ENCODE peak calls at places on chromosome 11, in eight cellular contexts. One of them, this sample, is unnamed. For H3K9me3, the result is how much of the 10 kb centered on the place peaks cover.

GRCh38 chr11:45091563-45092392 is 54.7 kb upstream of the PRDM11 start:
- DNase-seq in astrocyte: peak
- DNase-seq in CD8-positive, alpha-beta T cell: no peak
- DNase-seq in tibial nerve: no peak
- DNase-seq in cardiac muscle cell: peak
- DNase-seq in Karpas-422: no peak
- DNase-seq in A549: no peak
- DNase-seq in AG04450: no peak
- DNase-seq in this sample: no peak

GRCh38 chr11:75204012-75204674 is 36.4 kb upstream of the TPBGL start:
- DNase-seq in A549: no peak
- DNase-seq in cardiac muscle cell: no peak
- DNase-seq in AG04450: no peak
- DNase-seq in CD8-positive, alpha-beta T cell: no peak
- DNase-seq in astrocyte: no peak
- DNase-seq in Karpas-422: no peak
- DNase-seq in tibial nerve: no peak
- DNase-seq in this sample: no peak

GRCh38 chr11:8252388-8252787 is 11.3 kb downstream of the LMO1 start:
- DNase-seq in CD8-positive, alpha-beta T cell: no peak
- DNase-seq in astrocyte: no peak
- DNase-seq in A549: no peak
- DNase-seq in cardiac muscle cell: no peak
- DNase-seq in tibial nerve: no peak
- DNase-seq in Karpas-422: no peak
- DNase-seq in AG04450: no peak
- DNase-seq in this sample: no peak

GRCh38 chr11:65575568-65576231 is at the start of gene EHBP1L1:
- DNase-seq in astrocyte: peak
- DNase-seq in CD8-positive, alpha-beta T cell: peak
- DNase-seq in A549: peak
- DNase-seq in AG04450: no peak
- DNase-seq in Karpas-422: peak
- DNase-seq in tibial nerve: peak
- DNase-seq in cardiac muscle cell: peak
- DNase-seq in this sample: peak

GRCh38 chr11:72673943-72674828 is at the start of gene PDE2A:
- DNase-seq in CD8-positive, alpha-beta T cell: no peak
- DNase-seq in A549: no peak
- DNase-seq in tibial nerve: no peak
- DNase-seq in AG04450: no peak
- DNase-seq in Karpas-422: no peak
- DNase-seq in cardiac muscle cell: no peak
- DNase-seq in astrocyte: no peak
- DNase-seq in this sample: no peak

GRCh38 chr11:75454987-75455386 is 22.0 kb upstream of the KLHL35 start:
- DNase-seq in CD8-positive, alpha-beta T cell: no peak
- DNase-seq in astrocyte: no peak
- DNase-seq in Karpas-422: no peak
- DNase-seq in A549: no peak
- DNase-seq in AG04450: no peak
- DNase-seq in cardiac muscle cell: no peak
- DNase-seq in tibial nerve: no peak
- DNase-seq in this sample: no peak

GRCh38 chr11:38384568-38384967 is 1786.5 kb upstream of the RAG2 start:
- DNase-seq in AG04450: no peak
- DNase-seq in A549: no peak
- DNase-seq in Karpas-422: no peak
- DNase-seq in cardiac muscle cell: no peak
- DNase-seq in astrocyte: peak
- DNase-seq in CD8-positive, alpha-beta T cell: no peak
- DNase-seq in tibial nerve: no peak
- DNase-seq in this sample: no peak

GRCh38 chr11:44400431-44400830 is 90.5 kb upstream of the ALX4 start:
- DNase-seq in Karpas-422: peak
- DNase-seq in A549: no peak
- DNase-seq in cardiac muscle cell: no peak
- DNase-seq in AG04450: no peak
- DNase-seq in CD8-positive, alpha-beta T cell: no peak
- DNase-seq in astrocyte: no peak
- DNase-seq in tibial nerve: no peak
- DNase-seq in this sample: no peak

GRCh38 chr11:100875521-100875869 is 188.4 kb downstream of the ARHGAP42 start:
- DNase-seq in cardiac muscle cell: no peak
- DNase-seq in A549: no peak
- DNase-seq in CD8-positive, alpha-beta T cell: no peak
- DNase-seq in tibial nerve: no peak
- DNase-seq in AG04450: no peak
- DNase-seq in astrocyte: no peak
- DNase-seq in Karpas-422: no peak
- DNase-seq in this sample: no peak

GRCh38 chr11:29963796-29964195 is 53.0 kb downstream of the KCNA4 start:
- DNase-seq in cardiac muscle cell: no peak
- DNase-seq in astrocyte: no peak
- DNase-seq in CD8-positive, alpha-beta T cell: no peak
- DNase-seq in tibial nerve: no peak
- DNase-seq in A549: no peak
- DNase-seq in Karpas-422: no peak
- DNase-seq in AG04450: no peak
- DNase-seq in this sample: no peak

GRCh38 chr11:116853461-116854073 is 16.1 kb upstream of the APOA1 start:
- DNase-seq in astrocyte: peak
- DNase-seq in AG04450: peak
- DNase-seq in A549: no peak
- DNase-seq in Karpas-422: no peak
- DNase-seq in tibial nerve: no peak
- DNase-seq in CD8-positive, alpha-beta T cell: peak
- DNase-seq in cardiac muscle cell: no peak
- DNase-seq in this sample: peak

GRCh38 chr11:49442669-49443068 is 234.3 kb upstream of the FOLH1 start:
- DNase-seq in astrocyte: no peak
- DNase-seq in A549: no peak
- DNase-seq in cardiac muscle cell: no peak
- DNase-seq in AG04450: no peak
- DNase-seq in Karpas-422: no peak
- DNase-seq in CD8-positive, alpha-beta T cell: no peak
- DNase-seq in tibial nerve: no peak
- DNase-seq in this sample: no peak

GRCh38 chr11:18617688-18618340 is 16.3 kb downstream of the SPTY2D1 start:
- DNase-seq in A549: no peak
- DNase-seq in cardiac muscle cell: no peak
- DNase-seq in AG04450: no peak
- DNase-seq in Karpas-422: no peak
- DNase-seq in CD8-positive, alpha-beta T cell: peak
- DNase-seq in tibial nerve: no peak
- DNase-seq in astrocyte: peak
- DNase-seq in this sample: peak

GRCh38 chr11:8207080-8208000 is 38.5 kb upstream of the RIC3 start:
- DNase-seq in AG04450: no peak
- DNase-seq in Karpas-422: no peak
- DNase-seq in A549: no peak
- DNase-seq in tibial nerve: no peak
- DNase-seq in cardiac muscle cell: no peak
- DNase-seq in CD8-positive, alpha-beta T cell: no peak
- DNase-seq in astrocyte: peak
- DNase-seq in this sample: no peak

GRCh38 chr11:85809881-85810280 is 1.1 kb downstream of the SYTL2 start:
- DNase-seq in Karpas-422: no peak
- DNase-seq in tibial nerve: no peak
- DNase-seq in A549: no peak
- DNase-seq in AG04450: no peak
- DNase-seq in astrocyte: no peak
- DNase-seq in CD8-positive, alpha-beta T cell: peak
- DNase-seq in cardiac muscle cell: peak
- DNase-seq in this sample: peak

DNA sequence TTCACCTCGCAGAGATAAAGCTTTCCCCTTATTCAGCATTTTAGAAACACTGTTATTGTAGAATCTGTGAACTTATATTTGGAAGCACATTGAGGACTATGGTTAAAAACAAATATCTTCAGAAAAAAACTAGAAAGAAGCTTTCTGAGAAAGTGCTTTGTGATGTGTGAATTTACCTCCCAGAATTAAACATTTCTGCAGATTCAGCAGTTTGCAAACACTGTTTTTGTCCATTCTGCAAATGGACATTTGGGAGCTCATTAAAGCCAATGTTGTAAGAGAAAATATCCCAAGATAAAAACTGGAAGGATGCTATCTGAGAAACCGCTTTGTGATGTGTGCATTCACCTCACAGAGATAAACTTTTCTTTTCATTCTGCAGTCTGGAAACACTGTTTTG is 272.7 kb downstream of the OR4A5 start:
- DNase-seq in Karpas-422: no peak
- DNase-seq in A549: no peak
- DNase-seq in AG04450: no peak
- DNase-seq in CD8-positive, alpha-beta T cell: no peak
- DNase-seq in tibial nerve: no peak
- DNase-seq in cardiac muscle cell: no peak
- DNase-seq in astrocyte: no peak
- DNase-seq in this sample: no peak
- H3K9me3 ChIP-seq in Karpas-422: half or more
- H3K9me3 ChIP-seq in A549: under half
- H3K9me3 ChIP-seq in AG04450: under half
- H3K9me3 ChIP-seq in CD8-positive, alpha-beta T cell: under half
- H3K9me3 ChIP-seq in tibial nerve: under half
- H3K9me3 ChIP-seq in cardiac muscle cell: under half
- H3K9me3 ChIP-seq in astrocyte: under half
- H3K9me3 ChIP-seq in this sample: under half

GRCh38 chr11:106624377-106624776 is 393.9 kb downstream of the GUCY1A2 start:
- DNase-seq in CD8-positive, alpha-beta T cell: no peak
- DNase-seq in Karpas-422: no peak
- DNase-seq in AG04450: no peak
- DNase-seq in A549: no peak
- DNase-seq in cardiac muscle cell: no peak
- DNase-seq in tibial nerve: no peak
- DNase-seq in astrocyte: peak
- DNase-seq in this sample: no peak
- H3K9me3 ChIP-seq in CD8-positive, alpha-beta T cell: under half
- H3K9me3 ChIP-seq in Karpas-422: under half
- H3K9me3 ChIP-seq in AG04450: under half
- H3K9me3 ChIP-seq in A549: under half
- H3K9me3 ChIP-seq in cardiac muscle cell: under half
- H3K9me3 ChIP-seq in tibial nerve: under half
- H3K9me3 ChIP-seq in astrocyte: under half
- H3K9me3 ChIP-seq in this sample: under half

GRCh38 chr11:58744988-58745704 is 13.4 kb upstream of the GLYAT start:
- DNase-seq in astrocyte: no peak
- DNase-seq in CD8-positive, alpha-beta T cell: no peak
- DNase-seq in AG04450: no peak
- DNase-seq in A549: no peak
- DNase-seq in Karpas-422: no peak
- DNase-seq in tibial nerve: no peak
- DNase-seq in cardiac muscle cell: no peak
- DNase-seq in this sample: no peak
- H3K9me3 ChIP-seq in astrocyte: under half
- H3K9me3 ChIP-seq in CD8-positive, alpha-beta T cell: under half
- H3K9me3 ChIP-seq in AG04450: under half
- H3K9me3 ChIP-seq in A549: under half
- H3K9me3 ChIP-seq in Karpas-422: under half
- H3K9me3 ChIP-seq in tibial nerve: under half
- H3K9me3 ChIP-seq in cardiac muscle cell: under half
- H3K9me3 ChIP-seq in this sample: under half

DNA sequence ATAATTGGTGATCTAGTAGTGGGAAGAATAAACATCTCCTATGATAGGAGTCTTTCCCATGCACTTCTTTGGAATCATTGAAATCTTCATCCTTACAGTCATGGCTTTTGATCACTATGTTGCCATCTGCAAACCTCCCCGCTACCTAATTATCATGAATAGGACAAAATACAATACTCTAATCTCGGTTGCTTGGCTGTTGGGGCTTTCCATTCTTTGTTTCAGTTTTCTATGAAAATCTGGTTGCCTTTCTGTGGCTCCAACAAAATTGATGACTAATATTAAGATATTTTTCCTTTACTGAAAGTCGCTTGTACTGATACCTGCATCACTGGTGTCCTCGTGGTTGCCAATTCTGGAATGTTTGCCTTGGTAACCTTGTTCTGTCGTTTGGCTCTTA is 11.9 kb downstream of the OR4C6 start:
- DNase-seq in astrocyte: no peak
- DNase-seq in Karpas-422: no peak
- DNase-seq in cardiac muscle cell: no peak
- DNase-seq in tibial nerve: no peak
- DNase-seq in CD8-positive, alpha-beta T cell: no peak
- DNase-seq in A549: no peak
- DNase-seq in AG04450: no peak
- DNase-seq in this sample: no peak
- H3K9me3 ChIP-seq in astrocyte: under half
- H3K9me3 ChIP-seq in Karpas-422: under half
- H3K9me3 ChIP-seq in cardiac muscle cell: under half
- H3K9me3 ChIP-seq in tibial nerve: under half
- H3K9me3 ChIP-seq in CD8-positive, alpha-beta T cell: under half
- H3K9me3 ChIP-seq in A549: under half
- H3K9me3 ChIP-seq in AG04450: under half
- H3K9me3 ChIP-seq in this sample: under half

GRCh38 chr11:60377737-60378136 is 595 bp upstream of the MS4A7 start:
- DNase-seq in tibial nerve: peak
- DNase-seq in CD8-positive, alpha-beta T cell: no peak
- DNase-seq in Karpas-422: peak
- DNase-seq in A549: no peak
- DNase-seq in AG04450: no peak
- DNase-seq in cardiac muscle cell: no peak
- DNase-seq in astrocyte: no peak
- DNase-seq in this sample: no peak

GRCh38 chr11:60376601-60377000 is 1.7 kb upstream of the MS4A7 start:
- DNase-seq in AG04450: no peak
- DNase-seq in Karpas-422: no peak
- DNase-seq in astrocyte: no peak
- DNase-seq in tibial nerve: no peak
- DNase-seq in A549: no peak
- DNase-seq in cardiac muscle cell: no peak
- DNase-seq in CD8-positive, alpha-beta T cell: no peak
- DNase-seq in this sample: no peak

GRCh38 chr11:60372767-60373166 is 5.6 kb upstream of the MS4A7 start:
- DNase-seq in CD8-positive, alpha-beta T cell: no peak
- DNase-seq in A549: no peak
- DNase-seq in tibial nerve: no peak
- DNase-seq in cardiac muscle cell: no peak
- DNase-seq in astrocyte: no peak
- DNase-seq in AG04450: no peak
- DNase-seq in Karpas-422: no peak
- DNase-seq in this sample: no peak

DNA sequence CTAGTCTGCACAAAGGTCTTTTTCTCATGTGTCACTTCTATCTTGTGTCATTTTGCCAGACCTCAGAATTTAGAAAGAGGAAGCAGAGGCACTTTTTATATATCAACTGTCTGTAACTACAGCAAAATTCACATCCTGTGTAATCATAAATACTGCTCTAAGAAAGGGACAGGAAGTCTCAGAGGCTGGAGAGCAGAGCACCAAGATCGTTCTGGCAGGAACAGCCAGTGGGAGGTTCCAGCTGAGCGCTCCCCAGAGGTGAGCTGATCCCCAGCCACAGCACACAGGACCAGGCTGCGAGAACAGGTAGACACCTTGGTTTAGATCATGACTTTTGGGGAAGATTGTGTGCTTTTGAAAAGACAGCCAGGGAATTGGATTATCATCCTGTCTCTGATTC is at the start of gene MS4A7:
- DNase-seq in astrocyte: no peak
- DNase-seq in AG04450: no peak
- DNase-seq in tibial nerve: no peak
- DNase-seq in cardiac muscle cell: no peak
- DNase-seq in CD8-positive, alpha-beta T cell: no peak
- DNase-seq in A549: no peak
- DNase-seq in Karpas-422: peak
- DNase-seq in this sample: no peak
- H3K9me3 ChIP-seq in astrocyte: under half
- H3K9me3 ChIP-seq in AG04450: under half
- H3K9me3 ChIP-seq in tibial nerve: under half
- H3K9me3 ChIP-seq in cardiac muscle cell: under half
- H3K9me3 ChIP-seq in CD8-positive, alpha-beta T cell: under half
- H3K9me3 ChIP-seq in A549: under half
- H3K9me3 ChIP-seq in Karpas-422: under half
- H3K9me3 ChIP-seq in this sample: under half

This sample was measured in CD8-positive, alpha-beta memory T cell.